ENCODE peak calls at places on chromosomes 5 and 9, in six cellular contexts. V is WERI-Rb-1; Q is psoas muscle; S is CD8-positive, alpha-beta T cell; A is fibroblast of lung; H is suprapubic skin. T is an unnamed sample. For H3K36me3, the result is how much of the 10 kb centered on the place peaks cover.

GRCh38 chr5:115962565-115963402 is 509 bp downstream of the LVRN start:
- DNase-seq in A (peak), S (no peak), Q (peak), H (peak), V (peak), T (no peak)

GRCh38 chr5:113574417-113574816 is 60.9 kb downstream of the YTHDC2 start:
- DNase-seq in Q (no peak), H (no peak), A (peak), V (no peak), S (no peak), T (no peak)

GRCh38 chr9:132381966-132382541 is 24.6 kb downstream of the TTF1 start:
- DNase-seq in Q (no peak), A (no peak), V (no peak), H (no peak), S (no peak), T (no peak)

GRCh38 chr5:157984611-157985010 is 125.7 kb upstream of the CLINT1 start:
- DNase-seq in V (no peak), A (no peak), H (no peak), Q (no peak), S (no peak), T (no peak)

GRCh38 chr9:136409557-136410455 is 608 bp downstream of the ENTR1 start:
- DNase-seq in A (peak), H (peak), Q (no peak), S (peak), V (no peak), T (no peak)

GRCh38 chr9:34508463-34508862 is 14.3 kb downstream of the ENHO start:
- DNase-seq in A (no peak), V (no peak), Q (no peak), H (no peak), S (no peak), T (no peak)

GRCh38 chr5:111655169-111655924 is 101.6 kb downstream of the NREP start:
- DNase-seq in A (peak), Q (no peak), H (no peak), V (no peak), S (no peak), T (no peak)

GRCh38 chr5:127838661-127839060 is 135.5 kb downstream of the CCDC192 start:
- DNase-seq in S (no peak), H (no peak), A (peak), V (no peak), Q (no peak), T (no peak)

GRCh38 chr5:118224546-118224945 is 763.8 kb downstream of the DTWD2 start:
- DNase-seq in A (peak), H (no peak), V (no peak), Q (no peak), S (no peak), T (no peak)

GRCh38 chr5:9498541-9499497 is 47.1 kb downstream of the SEMA5A start:
- DNase-seq in H (no peak), S (no peak), V (peak), A (no peak), Q (no peak), T (peak)

GRCh38 chr5:1285883-1286291 is 9.0 kb downstream of the TERT start:
- DNase-seq in S (no peak), A (no peak), V (no peak), H (peak), Q (no peak), T (no peak)

GRCh38 chr5:148374693-148375360 is 8.9 kb upstream of the FBXO38 start:
- DNase-seq in H (no peak), S (peak), V (peak), A (peak), Q (no peak), T (peak)

GRCh38 chr5:159324097-159324760 is 6.1 kb downstream of the IL12B start:
- DNase-seq in H (no peak), S (no peak), V (peak), A (peak), Q (no peak), T (no peak)

GRCh38 chr5:181260720-181261319 is at the start of gene TRIM52:
- DNase-seq in V (peak), Q (peak), H (peak), A (peak), S (peak), T (peak)

GRCh38 chr9:120783611-120784047 is 9.6 kb downstream of the FBXW2 start:
- DNase-seq in A (peak), S (no peak), Q (no peak), H (no peak), V (no peak), T (no peak)

GRCh38 chr9:292915-293314 is 78.2 kb downstream of the DOCK8 start:
- DNase-seq in H (no peak), S (no peak), A (no peak), V (no peak), Q (no peak), T (no peak)

GRCh38 chr9:114680266-114681011 is 1.6 kb downstream of the TEX48 start:
- DNase-seq in H (no peak), S (no peak), Q (no peak), V (no peak), A (no peak), T (no peak)

GRCh38 chr5:158758666-158759065 is 341.1 kb downstream of the EBF1 start:
- DNase-seq in A (peak), H (no peak), V (no peak), Q (no peak), S (no peak), T (no peak)

GRCh38 chr9:32177389-32177788 is 207.1 kb upstream of the ACO1 start:
- DNase-seq in H (no peak), A (no peak), S (no peak), V (no peak), Q (no peak), T (no peak)

GRCh38 chr9:123749580-123750202 is 180.2 kb downstream of the DENND1A start:
- DNase-seq in V (no peak), H (no peak), A (peak), Q (no peak), S (no peak), T (no peak)

GRCh38 chr9:86075132-86075807 is 24.1 kb downstream of the GOLM1 start:
- DNase-seq in Q (no peak), V (no peak), S (peak), H (no peak), A (peak), T (no peak)

GRCh38 chr5:96293966-96294886 is 138.8 kb downstream of the PCSK1 start:
- DNase-seq in Q (no peak), V (no peak), S (no peak), A (peak), H (no peak), T (no peak)

GRCh38 chr9:21504894-21505293 is 22.8 kb upstream of the IFNE start:
- DNase-seq in A (no peak), S (no peak), V (no peak), Q (no peak), H (no peak), T (no peak)

GRCh38 chr5:139985733-139986132 is 57.4 kb downstream of the NRG2 start:
- DNase-seq in S (no peak), H (no peak), Q (no peak), V (peak), A (peak), T (no peak)

GRCh38 chr9:108553111-108553635 is 302.6 kb downstream of the ACTL7B start:
- DNase-seq in A (no peak), V (no peak), S (no peak), Q (no peak), H (no peak), T (no peak)

GRCh38 chr5:130135506-130135905 is 231.2 kb downstream of the CHSY3 start:
- DNase-seq in Q (no peak), H (no peak), S (no peak), V (no peak), A (peak), T (no peak)

GRCh38 chr5:108762660-108763059 is 15.0 kb downstream of the FER start:
- DNase-seq in V (no peak), A (no peak), S (no peak), H (no peak), Q (no peak), T (no peak)

GRCh38 chr5:35316611-35317307 is 86.5 kb upstream of the PRLR start:
- DNase-seq in V (no peak), S (no peak), H (no peak), Q (no peak), A (peak), T (no peak)

GRCh38 chr5:126600631-126601511 is at the start of gene PHAX:
- DNase-seq in S (peak), H (peak), V (peak), A (peak), Q (peak), T (no peak)

GRCh38 chr5:1152771-1153282 is 41.0 kb upstream of the SLC12A7 start:
- DNase-seq in H (no peak), S (no peak), Q (no peak), A (no peak), V (peak), T (no peak)

GRCh38 chr9:34989946-34990635 is 546 bp downstream of the DNAJB5 start:
- DNase-seq in Q (peak), S (peak), A (peak), H (peak), V (peak), T (no peak)

GRCh38 chr5:35853652-35854051 is 3.0 kb upstream of the IL7R start:
- DNase-seq in V (no peak), S (peak), Q (peak), A (no peak), H (no peak), T (no peak)

GRCh38 chr9:98605116-98605515 is 103.6 kb downstream of the GABBR2 start:
- DNase-seq in A (no peak), H (no peak), V (no peak), S (no peak), Q (no peak), T (no peak)

GRCh38 chr9:97405551-97405950 is 6.3 kb upstream of the TDRD7 start:
- DNase-seq in Q (no peak), H (no peak), V (no peak), S (no peak), A (no peak), T (no peak)
- H3K36me3 ChIP-seq in Q (under half), H (under half), V (under half), S (under half), A (under half), T (under half)

GRCh38 chr5:109819878-109820277 is 130.2 kb downstream of the MAN2A1 start:
- DNase-seq in A (no peak), S (no peak), V (no peak), H (no peak), Q (no peak), T (no peak)

GRCh38 chr5:109826426-109826825 is 136.7 kb downstream of the MAN2A1 start:
- DNase-seq in H (no peak), A (peak), V (no peak), Q (no peak), S (no peak), T (no peak)

GRCh38 chr5:109829331-109829730 is 139.6 kb downstream of the MAN2A1 start:
- DNase-seq in S (no peak), A (peak), H (no peak), Q (no peak), V (no peak), T (no peak)

GRCh38 chr5:109823597-109823996 is 133.9 kb downstream of the MAN2A1 start:
- DNase-seq in Q (no peak), A (peak), S (no peak), V (no peak), H (no peak), T (no peak)

GRCh38 chr5:109825450-109825849 is 135.7 kb downstream of the MAN2A1 start:
- DNase-seq in S (no peak), A (peak), H (no peak), V (no peak), Q (no peak), T (no peak)
- H3K27ac ChIP-seq in S (no peak), A (no peak), H (no peak), V (no peak), Q (no peak), T (no peak)

GRCh38 chr9:127910613-127911205 is 6.1 kb downstream of the ST6GALNAC4 start:
- DNase-seq in A (peak), V (peak), S (no peak), H (no peak), Q (no peak), T (no peak)
- H3K36me3 ChIP-seq in A (under half), V (under half), S (under half), H (under half), Q (under half), T (under half)

GRCh38 chr5:57313716-57314115 is 139.9 kb downstream of the GPBP1 start:
- DNase-seq in V (no peak), H (no peak), Q (no peak), A (no peak), S (no peak), T (no peak)
- H3K27ac ChIP-seq in V (no peak), H (no peak), Q (no peak), A (no peak), S (no peak), T (no peak)